ENCODE peak calls at places on chromosomes 2 and 18, in nine cellular contexts. L is Daoy; P is ovary; C is AML-193; K is fibroblast of pulmonary artery; D is stimulated activated CD8-positive, alpha-beta memory T cell treated with anti-CD3 and anti-CD28 coated beads, Interleukin-7, amount 100 ng/mL, for 24 hours; Z is astrocyte of the cerebellum; H is CD4-positive, alpha-beta T cell; G is GM10248. F is an unnamed sample.

GRCh38 chr18:25310045-25310444 is 41.9 kb downstream of the ZNF521 start:
- DNase-seq in L (peak), P (no peak), C (no peak), K (peak), D (no peak), Z (peak), H (no peak), G (no peak), F (peak)

GRCh38 chr2:85602476-85603234 is at the start of gene TMEM150A:
- DNase-seq in L (peak), P (peak), C (peak), K (peak), D (peak), Z (peak), H (peak), G (peak), F (no peak)

GRCh38 chr2:86068098-86069047 is 37.3 kb downstream of the POLR1A start:
- DNase-seq in L (no peak), P (no peak), C (no peak), K (no peak), D (no peak), Z (no peak), H (peak), G (peak), F (no peak)

GRCh38 chr2:129812071-129812470 is 167.4 kb upstream of the RAB6C start:
- DNase-seq in L (no peak), P (no peak), C (peak), K (no peak), D (no peak), Z (no peak), H (no peak), G (no peak), F (no peak)

GRCh38 chr2:21039979-21040467 is 3.9 kb downstream of the APOB start:
- DNase-seq in L (no peak), P (no peak), C (no peak), K (no peak), D (no peak), Z (no peak), H (no peak), G (no peak), F (no peak)

GRCh38 chr2:177075254-177075653 is 137.3 kb upstream of the HNRNPA3 start:
- DNase-seq in L (peak), P (no peak), C (no peak), K (no peak), D (no peak), Z (no peak), H (no peak), G (no peak), F (no peak)

GRCh38 chr2:227657204-227657845 is 9.3 kb upstream of the SCYGR5 start:
- DNase-seq in L (peak), P (no peak), C (no peak), K (peak), D (no peak), Z (peak), H (no peak), G (no peak), F (no peak)

GRCh38 chr2:85698880-85699254 is 4.7 kb downstream of the GNLY start:
- DNase-seq in L (no peak), P (peak), C (no peak), K (no peak), D (no peak), Z (no peak), H (no peak), G (no peak), F (no peak)

GRCh38 chr18:36095936-36096519 is 28.7 kb upstream of the RPRD1A start:
- DNase-seq in L (peak), P (no peak), C (peak), K (peak), D (no peak), Z (peak), H (no peak), G (peak), F (peak)